ENCODE peak calls at places on chromosomes 11 and 22, in four cellular contexts. L is AG04450, W is posterior vena cava, Q is mucosa of gallbladder. M is an unnamed sample.

GRCh38 chr11:36452231-36452630 is 57.8 kb downstream of the TRAF6 start:
- DNase-seq in L (no peak), W (no peak), Q (no peak), M (peak; percentile 51)

GRCh38 chr11:288328-289144 is at the start of gene PGGHG:
- DNase-seq in L (no peak), W (peak; percentile 95), Q (peak; percentile 59), M (peak; percentile 70)

GRCh38 chr22:39176673-39177455 is 24.4 kb upstream of the CBX7 start:
- DNase-seq in L (no peak), W (peak; percentile 76), Q (no peak), M (no peak)

GRCh38 chr11:133070053-133070713 is 462.1 kb downstream of the OPCML start:
- DNase-seq in L (no peak), W (no peak), Q (no peak), M (no peak)

GRCh38 chr22:36999463-36999862 is 19.8 kb downstream of the TST start:
- DNase-seq in L (no peak), W (no peak), Q (no peak), M (no peak)

GRCh38 chr11:45331839-45332485 is 45.8 kb upstream of the SYT13 start:
- DNase-seq in L (no peak), W (no peak), Q (no peak), M (no peak)

GRCh38 chr11:94171693-94172440 is 43.2 kb downstream of the PANX1 start:
- DNase-seq in L (no peak), W (no peak), Q (no peak), M (peak; percentile 18)

GRCh38 chr11:73236879-73237278 is 18.8 kb downstream of the P2RY2 start:
- DNase-seq in L (no peak), W (peak; percentile 71), Q (no peak), M (no peak)

GRCh38 chr11:65357856-65358356 is 3.4 kb downstream of the TIGD3 start:
- DNase-seq in L (no peak), W (no peak), Q (no peak), M (no peak)

GRCh38 chr11:86981777-86982540 is 26.8 kb upstream of the FZD4 start:
- DNase-seq in L (no peak), W (no peak), Q (peak; percentile 52), M (no peak)

GRCh38 chr11:132604446-132604845 is 927.9 kb downstream of the OPCML start:
- DNase-seq in L (peak; percentile 10), W (no peak), Q (no peak), M (no peak)

GRCh38 chr22:37121887-37122591 is 12.5 kb upstream of the TMPRSS6 start:
- DNase-seq in L (no peak), W (no peak), Q (peak; percentile 57), M (peak; percentile 93)

GRCh38 chr22:37187891-37188761 is at the start of gene C1QTNF6:
- DNase-seq in L (no peak), W (peak; percentile 79), Q (no peak), M (no peak)

GRCh38 chr11:128422576-128423370 is 164.6 kb downstream of the ETS1 start:
- DNase-seq in L (no peak), W (no peak), Q (peak; percentile 17), M (peak; percentile 90)

GRCh38 chr11:12512132-12512531 is 134.8 kb downstream of the PARVA start:
- DNase-seq in L (no peak), W (peak; percentile 17), Q (no peak), M (no peak)

GRCh38 chr11:34173050-34173449 is 67.6 kb downstream of the NAT10 start:
- DNase-seq in L (no peak), W (no peak), Q (no peak), M (no peak)

GRCh38 chr22:40535642-40536041 is 100.9 kb downstream of the MRTFA start:
- DNase-seq in L (no peak), W (no peak), Q (no peak), M (no peak)

GRCh38 chr11:18075444-18075843 is 29.4 kb upstream of the TPH1 start:
- DNase-seq in L (no peak), W (no peak), Q (no peak), M (no peak)

M was measured in immature natural killer cell.